ENCODE peak calls at places on chromosomes 2 and 18, in nine cellular contexts. K is CD8-positive, alpha-beta memory T cell; M is brain microvascular endothelial cell; Z is hepatocyte; E is lower leg skin; A is CD4-positive, alpha-beta memory T cell; U is psoas muscle; S is AG09309; I is CD8-positive, alpha-beta T cell. H is an unnamed sample.

GRCh38 chr2:218284106-218284811 is 8.0 kb downstream of the TMBIM1 start:
- DNase-seq in K (no peak), M (peak), Z (peak), E (no peak), A (peak), U (peak), S (no peak), I (peak), H (no peak)

GRCh38 chr2:199433204-199433832 is 24.4 kb downstream of the SATB2 start:
- DNase-seq in K (no peak), M (no peak), Z (no peak), E (no peak), A (no peak), U (no peak), S (no peak), I (no peak), H (no peak)

GRCh38 chr18:13703899-13704298 is 22.5 kb downstream of the FAM210A start:
- DNase-seq in K (no peak), M (no peak), Z (no peak), E (no peak), A (no peak), U (no peak), S (no peak), I (no peak), H (no peak)

GRCh38 chr2:30403592-30404353 is 43.3 kb upstream of the LCLAT1 start:
- DNase-seq in K (no peak), M (no peak), Z (peak), E (no peak), A (no peak), U (no peak), S (no peak), I (no peak), H (no peak)

GRCh38 chr2:221389421-221389820 is 182.7 kb downstream of the EPHA4 start:
- DNase-seq in K (no peak), M (no peak), Z (no peak), E (no peak), A (no peak), U (no peak), S (no peak), I (no peak), H (no peak)

GRCh38 chr2:69131983-69132675 is 119.2 kb downstream of the ANTXR1 start:
- DNase-seq in K (no peak), M (no peak), Z (no peak), E (no peak), A (no peak), U (no peak), S (no peak), I (no peak), H (no peak)

GRCh38 chr2:234951386-234952269 is at the start of gene SH3BP4:
- DNase-seq in K (no peak), M (peak), Z (peak), E (peak), A (no peak), U (peak), S (no peak), I (peak), H (no peak)

GRCh38 chr2:227447606-227448005 is 24.4 kb upstream of the AGFG1 start:
- DNase-seq in K (no peak), M (peak), Z (no peak), E (no peak), A (no peak), U (no peak), S (peak), I (no peak), H (peak)

GRCh38 chr2:176648691-176649297 is 379.6 kb downstream of the MTX2 start:
- DNase-seq in K (no peak), M (no peak), Z (no peak), E (no peak), A (no peak), U (no peak), S (no peak), I (no peak), H (no peak)

GRCh38 chr2:30373881-30374302 is 73.2 kb upstream of the LCLAT1 start:
- DNase-seq in K (no peak), M (peak), Z (no peak), E (no peak), A (no peak), U (no peak), S (no peak), I (no peak), H (no peak)

GRCh38 chr18:11518788-11519685 is 90.4 kb upstream of the SLC35G4 start:
- DNase-seq in K (no peak), M (peak), Z (peak), E (no peak), A (peak), U (no peak), S (no peak), I (peak), H (no peak)

GRCh38 chr2:60796573-60797509 is 40.8 kb downstream of the PAPOLG start:
- DNase-seq in K (no peak), M (no peak), Z (no peak), E (no peak), A (no peak), U (no peak), S (no peak), I (no peak), H (no peak)

GRCh38 chr18:11251229-11251890 is 102.0 kb upstream of the PIEZO2 start:
- DNase-seq in K (no peak), M (peak), Z (no peak), E (no peak), A (no peak), U (peak), S (peak), I (no peak), H (no peak)

GRCh38 chr2:31286961-31287550 is 53.1 kb downstream of the EHD3 start:
- DNase-seq in K (no peak), M (peak), Z (no peak), E (no peak), A (no peak), U (no peak), S (no peak), I (no peak), H (no peak)

GRCh38 chr2:74374509-74375205 is 5.5 kb downstream of the DCTN1 start:
- DNase-seq in K (no peak), M (peak), Z (peak), E (peak), A (no peak), U (peak), S (no peak), I (no peak), H (peak)

GRCh38 chr2:144583741-144584453 is 64.0 kb upstream of the ZEB2 start:
- DNase-seq in K (no peak), M (peak), Z (no peak), E (no peak), A (no peak), U (no peak), S (peak), I (no peak), H (no peak)

GRCh38 chr18:65761636-65762310 is 11.0 kb downstream of the CDH7 start:
- DNase-seq in K (no peak), M (no peak), Z (no peak), E (no peak), A (no peak), U (no peak), S (no peak), I (no peak), H (no peak)

GRCh38 chr18:966095-967036 is 61.7 kb downstream of the ADCYAP1 start:
- DNase-seq in K (no peak), M (no peak), Z (no peak), E (no peak), A (no peak), U (no peak), S (no peak), I (no peak), H (no peak)

GRCh38 chr2:120104002-120104467 is 91.2 kb downstream of the EPB41L5 start:
- DNase-seq in K (no peak), M (peak), Z (no peak), E (no peak), A (no peak), U (no peak), S (peak), I (no peak), H (peak)

GRCh38 chr2:224072541-224073188 is 33.6 kb upstream of the SERPINE2 start:
- DNase-seq in K (no peak), M (no peak), Z (no peak), E (no peak), A (no peak), U (peak), S (peak), I (no peak), H (no peak)

GRCh38 chr2:31138037-31138962 is at the start of gene GALNT14:
- DNase-seq in K (no peak), M (peak), Z (peak), E (no peak), A (peak), U (peak), S (no peak), I (no peak), H (peak)

GRCh38 chr2:128630974-128631697 is 312.5 kb upstream of the HS6ST1 start:
- DNase-seq in K (no peak), M (no peak), Z (no peak), E (no peak), A (no peak), U (no peak), S (no peak), I (no peak), H (no peak)

GRCh38 chr2:146701183-146701582 is 1143.6 kb upstream of the ACVR2A start:
- DNase-seq in K (no peak), M (peak), Z (no peak), E (no peak), A (no peak), U (no peak), S (no peak), I (no peak), H (no peak)

GRCh38 chr2:130807659-130808385 is 28.9 kb upstream of the ARHGEF4 start:
- DNase-seq in K (no peak), M (no peak), Z (no peak), E (peak), A (no peak), U (no peak), S (no peak), I (no peak), H (no peak)

GRCh38 chr18:44733069-44733753 is 52.5 kb downstream of the SETBP1 start:
- DNase-seq in K (no peak), M (peak), Z (no peak), E (peak), A (no peak), U (no peak), S (peak), I (no peak), H (no peak)

GRCh38 chr2:123958011-123958410 is 67.1 kb upstream of the CNTNAP5 start:
- DNase-seq in K (no peak), M (no peak), Z (no peak), E (no peak), A (no peak), U (no peak), S (no peak), I (no peak), H (peak)

GRCh38 chr2:217086038-217086522 is 226.2 kb upstream of the TNP1 start:
- DNase-seq in K (no peak), M (peak), Z (no peak), E (no peak), A (no peak), U (no peak), S (no peak), I (no peak), H (no peak)

GRCh38 chr18:59079264-59079972 is 60.3 kb upstream of the SEC11C start:
- DNase-seq in K (no peak), M (peak), Z (no peak), E (no peak), A (no peak), U (no peak), S (no peak), I (no peak), H (no peak)

GRCh38 chr2:86789687-86790133 is 1.0 kb downstream of the CD8A start:
- DNase-seq in K (no peak), M (no peak), Z (no peak), E (no peak), A (no peak), U (no peak), S (no peak), I (no peak), H (no peak)

GRCh38 chr18:2180586-2180985 is 390.7 kb downstream of the METTL4 start:
- DNase-seq in K (no peak), M (no peak), Z (no peak), E (no peak), A (no peak), U (no peak), S (no peak), I (no peak), H (no peak)

GRCh38 chr2:178859760-178860159 is 52.5 kb upstream of the TTN start:
- DNase-seq in K (no peak), M (no peak), Z (peak), E (no peak), A (no peak), U (no peak), S (no peak), I (no peak), H (peak)

GRCh38 chr2:160719116-160719515 is 225.5 kb upstream of the RBMS1 start:
- DNase-seq in K (no peak), M (peak), Z (no peak), E (no peak), A (no peak), U (no peak), S (no peak), I (no peak), H (peak)

GRCh38 chr2:38553554-38553953 is 49.2 kb downstream of the HNRNPLL start:
- DNase-seq in K (no peak), M (no peak), Z (no peak), E (no peak), A (no peak), U (no peak), S (no peak), I (no peak), H (no peak)

GRCh38 chr2:155266579-155266978 is 568.1 kb downstream of the KCNJ3 start:
- DNase-seq in K (no peak), M (no peak), Z (no peak), E (no peak), A (no peak), U (no peak), S (no peak), I (no peak), H (no peak)

GRCh38 chr18:68150976-68151375 is 563.9 kb downstream of the TMX3 start:
- DNase-seq in K (no peak), M (no peak), Z (no peak), E (no peak), A (no peak), U (no peak), S (no peak), I (no peak), H (no peak)

GRCh38 chr2:233098615-233099014 is 38.5 kb downstream of the INPP5D start:
- DNase-seq in K (no peak), M (no peak), Z (no peak), E (no peak), A (no peak), U (no peak), S (no peak), I (no peak), H (no peak)

GRCh38 chr2:151238527-151239487 is 22.9 kb downstream of the RBM43 start:
- DNase-seq in K (peak), M (peak), Z (peak), E (peak), A (peak), U (peak), S (peak), I (peak), H (peak)

GRCh38 chr18:44856157-44856556 is 175.5 kb downstream of the SETBP1 start:
- DNase-seq in K (no peak), M (no peak), Z (no peak), E (no peak), A (no peak), U (no peak), S (no peak), I (no peak), H (no peak)

GRCh38 chr2:42268528-42269151 is 92.4 kb downstream of the COX7A2L start:
- DNase-seq in K (no peak), M (no peak), Z (no peak), E (no peak), A (no peak), U (no peak), S (no peak), I (no peak), H (no peak)

DNA sequence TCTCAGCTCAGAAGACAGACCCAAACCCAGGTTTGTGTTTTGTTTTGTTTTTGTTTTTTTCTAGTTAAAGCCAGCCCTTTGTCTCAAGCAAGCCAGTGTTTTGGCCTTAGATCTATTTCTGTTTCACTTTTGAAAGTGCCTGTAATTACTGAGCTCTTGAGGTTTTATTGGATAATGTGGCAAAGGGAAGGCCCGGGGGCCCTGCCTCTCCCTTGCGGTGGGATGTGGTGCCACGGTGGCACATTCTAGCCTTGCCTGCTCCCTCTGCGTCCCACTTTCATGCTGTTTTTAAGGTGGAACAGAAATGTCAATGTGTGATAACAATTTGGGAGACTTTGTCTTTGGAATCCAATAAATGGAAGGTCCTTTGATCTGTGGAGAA is 2.5 kb downstream of the HPCAL1 start:
- DNase-seq in K (peak), M (no peak), Z (no peak), E (no peak), A (peak), U (no peak), S (no peak), I (peak), H (no peak)
- H3K4me3 ChIP-seq in K (peak), M (no peak), Z (no peak), E (no peak), A (peak), U (peak), S (no peak), I (peak), H (no peak)

GRCh38 chr2:26067980-26068507 is 34.2 kb downstream of the RAB10 start:
- DNase-seq in K (no peak), M (no peak), Z (no peak), E (no peak), A (no peak), U (no peak), S (no peak), I (no peak), H (no peak)
- H3K4me3 ChIP-seq in K (no peak), M (no peak), Z (no peak), E (no peak), A (no peak), U (no peak), S (no peak), I (no peak), H (no peak)

GRCh38 chr18:35950628-35950982 is 21.9 kb upstream of the RMP24 start:
- DNase-seq in K (no peak), M (no peak), Z (no peak), E (no peak), A (no peak), U (no peak), S (no peak), I (no peak), H (no peak)
- H3K4me3 ChIP-seq in K (no peak), M (peak), Z (no peak), E (no peak), A (no peak), U (peak), S (no peak), I (peak), H (peak)

DNA sequence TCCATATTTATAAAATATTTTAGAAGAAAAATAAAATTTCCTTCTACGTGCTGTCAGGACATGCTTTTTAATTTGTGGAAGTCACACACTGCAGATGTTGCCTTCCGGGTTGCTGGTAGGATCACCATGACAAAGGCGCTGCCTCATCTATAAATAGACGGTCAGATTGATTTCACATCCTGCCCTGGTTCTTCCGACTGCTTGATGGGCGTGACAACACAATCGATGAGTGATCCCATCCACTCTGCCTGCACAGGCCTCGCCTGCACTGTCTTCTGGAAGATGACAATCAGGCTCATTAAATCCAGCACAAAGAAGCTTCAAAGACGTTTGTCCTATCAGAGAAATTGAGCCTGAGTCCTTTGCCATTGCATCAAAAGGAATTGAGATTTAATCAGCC is 318.9 kb upstream of the TRIB2 start:
- DNase-seq in K (no peak), M (no peak), Z (no peak), E (peak), A (no peak), U (peak), S (no peak), I (no peak), H (no peak)
- H3K4me3 ChIP-seq in K (no peak), M (no peak), Z (no peak), E (no peak), A (no peak), U (no peak), S (no peak), I (no peak), H (no peak)

DNA sequence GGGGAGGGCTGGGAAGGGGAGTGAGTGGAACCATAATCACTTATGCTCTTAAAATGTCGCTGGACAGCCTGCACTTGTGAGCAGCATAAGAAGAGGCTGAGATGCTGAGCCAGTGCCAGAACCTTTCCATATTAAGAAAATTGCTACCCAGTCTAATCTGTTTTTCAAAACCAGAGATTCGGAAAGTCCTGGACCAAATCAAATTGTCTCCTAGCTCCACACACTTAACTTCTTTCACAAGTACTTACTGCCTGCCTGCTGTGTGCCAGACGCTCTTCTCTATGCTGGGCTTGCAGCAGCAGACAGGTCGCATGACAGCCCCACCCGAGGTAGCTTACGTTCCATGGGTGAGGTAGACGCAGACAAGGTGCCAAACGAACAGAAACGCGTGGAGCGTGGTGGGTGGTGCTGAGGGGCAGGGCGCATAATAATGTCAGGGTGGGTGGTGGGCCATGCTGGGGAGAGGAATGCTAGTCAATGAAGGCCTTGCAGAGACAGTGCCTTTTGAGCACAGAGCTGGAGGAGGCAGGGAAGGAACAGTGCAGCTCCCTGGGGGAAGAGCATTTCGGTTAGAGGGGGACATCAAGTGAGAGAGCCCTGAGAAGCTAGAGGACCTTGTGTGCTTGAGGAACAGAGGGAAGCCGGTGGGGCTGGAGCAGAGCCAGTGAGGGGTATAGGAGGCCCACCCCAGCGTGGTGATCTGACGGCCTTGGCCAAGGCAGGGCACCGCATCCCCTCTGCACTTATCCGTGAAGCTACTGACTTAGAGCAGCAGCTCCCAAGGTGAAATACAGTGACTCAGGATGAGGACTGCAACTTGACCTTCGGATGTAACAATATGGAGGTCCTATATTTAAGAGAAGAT is 123.5 kb upstream of the DAPL1 start:
- DNase-seq in K (no peak), M (no peak), Z (no peak), E (no peak), A (no peak), U (no peak), S (no peak), I (no peak), H (no peak)
- H3K4me3 ChIP-seq in K (no peak), M (no peak), Z (no peak), E (no peak), A (no peak), U (no peak), S (no peak), I (no peak), H (no peak)

DNA sequence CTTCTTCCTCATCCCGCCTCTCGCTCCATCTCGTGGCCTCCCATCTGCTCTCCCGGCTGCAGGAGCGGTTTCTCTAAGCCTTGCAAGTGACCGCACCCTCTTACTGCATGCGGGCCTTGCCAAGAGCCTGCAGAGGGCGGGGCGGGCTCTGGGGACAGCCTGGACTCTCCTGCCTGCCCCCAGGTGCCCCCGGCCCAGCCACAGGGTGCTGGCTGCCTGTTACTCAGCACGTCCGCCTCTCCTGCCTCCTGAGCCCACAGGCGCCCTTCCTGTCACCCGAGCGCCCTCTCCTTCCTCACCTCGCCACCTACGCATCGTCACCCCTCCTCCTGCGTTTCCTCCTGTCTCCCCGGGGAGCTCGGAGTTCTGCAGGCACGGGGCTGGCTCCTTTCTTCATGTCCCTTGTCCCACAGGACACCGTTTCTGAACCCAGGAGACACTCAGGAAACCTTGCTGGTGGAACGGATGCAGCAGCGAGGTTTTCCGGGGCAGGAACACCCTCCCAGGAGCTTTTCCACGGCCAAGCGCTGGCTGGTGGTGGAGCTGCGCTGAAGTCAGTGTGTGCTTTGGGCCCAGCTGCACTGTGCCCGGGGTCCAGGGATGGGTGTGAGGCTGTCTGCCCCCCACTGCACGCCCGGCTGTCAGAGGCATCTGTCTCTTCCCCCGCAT is 28.5 kb downstream of the HPCAL1 start:
- DNase-seq in K (peak), M (no peak), Z (peak), E (no peak), A (peak), U (peak), S (no peak), I (peak), H (no peak)
- H3K4me3 ChIP-seq in K (peak), M (no peak), Z (no peak), E (no peak), A (peak), U (peak), S (no peak), I (peak), H (no peak)